ENCODE peak calls at places on chromosomes 4 and X, in ten cellular contexts. H is effector memory CD8-positive, alpha-beta T cell; I is HEK293T; Z is progenitor cell of endocrine pancreas; A is ELF-1; U is nephron progenitor cell; R is prostate gland; O is SW 1271; T is pulmonary artery endothelial cell; E is uterus. J is an unnamed sample.

GRCh38 chrX:71228063-71228642 is 5.1 kb downstream of the GJB1 start:
- DNase-seq in R (no peak), T (no peak), U (no peak), Z (no peak), H (no peak), A (no peak), I (no peak), O (no peak), E (no peak), J (no peak)

GRCh38 chr4:89744915-89745314 is 92.0 kb downstream of the SNCA start:
- DNase-seq in I (no peak), U (no peak), O (no peak), E (no peak), H (no peak), T (no peak), Z (no peak), A (no peak), R (no peak), J (no peak)

GRCh38 chr4:7614350-7614949 is 179.7 kb upstream of the PSAPL1 start:
- DNase-seq in I (no peak), U (no peak), A (no peak), H (no peak), Z (no peak), O (no peak), R (no peak), E (no peak), T (no peak), J (no peak)

GRCh38 chr4:71184195-71184781 is 154.5 kb upstream of the SLC4A4 start:
- DNase-seq in A (no peak), T (peak; percentile 17), R (peak; percentile 60), E (no peak), Z (no peak), U (peak; percentile 35), O (no peak), H (peak; percentile 47), I (peak; percentile 53), J (peak; percentile 45)

GRCh38 chrX:69317721-69318120 is 152.5 kb upstream of the PJA1 start:
- DNase-seq in T (no peak), U (no peak), E (no peak), I (no peak), H (no peak), R (no peak), Z (no peak), O (no peak), A (no peak), J (no peak)

GRCh38 chr4:113556382-113557134 is 205.0 kb downstream of the CAMK2D start:
- DNase-seq in A (no peak), U (no peak), O (no peak), I (no peak), R (no peak), Z (no peak), E (no peak), T (no peak), H (no peak), J (no peak)

GRCh38 chrX:111375747-111376146 is 36.2 kb downstream of the DCX start:
- DNase-seq in O (no peak), R (no peak), Z (no peak), T (no peak), A (no peak), I (peak; percentile 16), E (no peak), U (peak; percentile 25), H (no peak), J (no peak)

GRCh38 chr4:3483471-3483921 is 20.4 kb downstream of the DOK7 start:
- DNase-seq in U (no peak), T (no peak), A (no peak), H (no peak), Z (no peak), O (no peak), I (no peak), E (peak; percentile 42), R (no peak), J (no peak)

GRCh38 chr4:107755841-107756356 is 35.9 kb upstream of the PAPSS1 start:
- DNase-seq in Z (no peak), R (no peak), E (no peak), T (no peak), A (peak; percentile 10), O (no peak), H (no peak), I (no peak), U (no peak), J (no peak)

GRCh38 chr4:185110375-185110823 is 32.7 kb upstream of the SLC25A4 start:
- DNase-seq in U (no peak), H (no peak), A (no peak), O (no peak), T (no peak), Z (no peak), R (peak; percentile 59), E (no peak), I (no peak), J (no peak)

GRCh38 chr4:146255874-146256273 is 41.5 kb downstream of the REELD1 start:
- DNase-seq in Z (no peak), E (no peak), H (no peak), I (no peak), A (no peak), R (no peak), U (no peak), O (peak; percentile 2), T (no peak), J (no peak)

GRCh38 chrX:123184199-123184857 is at the start of gene GRIA3:
- DNase-seq in H (no peak), Z (no peak), E (no peak), U (peak; percentile 20), O (no peak), T (no peak), I (no peak), R (no peak), A (peak; percentile 45), J (no peak)

GRCh38 chrX:119692241-119693031 is 532 bp downstream of the SEPTIN6 start:
- DNase-seq in E (no peak), I (peak; percentile 57), Z (peak; percentile 17), R (peak; percentile 5), T (no peak), A (peak; percentile 69), O (no peak), U (peak; percentile 57), H (peak; percentile 51), J (no peak)

GRCh38 chr4:124743711-124744110 is 31.2 kb upstream of the ANKRD50 start:
- DNase-seq in A (no peak), I (no peak), H (no peak), T (no peak), Z (no peak), O (no peak), E (no peak), R (no peak), U (no peak), J (no peak)

GRCh38 chrX:41722816-41723215 is 1.2 kb upstream of the GPR82 start:
- DNase-seq in T (no peak), E (no peak), R (no peak), Z (no peak), A (no peak), O (no peak), I (no peak), H (no peak), U (no peak), J (no peak)

GRCh38 chr4:102616661-102617060 is 115.5 kb downstream of the NFKB1 start:
- DNase-seq in H (no peak), I (no peak), Z (no peak), R (no peak), A (no peak), E (no peak), O (no peak), U (no peak), T (no peak), J (no peak)

GRCh38 chr4:134365852-134366251 is 164.3 kb upstream of the PABPC4L start:
- DNase-seq in H (no peak), E (no peak), A (no peak), I (no peak), T (no peak), U (no peak), R (no peak), O (no peak), Z (no peak), J (no peak)

GRCh38 chr4:110287130-110287529 is 88.7 kb upstream of the ELOVL6 start:
- DNase-seq in E (no peak), T (no peak), H (no peak), A (no peak), I (no peak), R (no peak), Z (no peak), U (no peak), O (no peak), J (no peak)

GRCh38 chr4:26936284-26937065 is 75.8 kb downstream of the STIM2 start:
- DNase-seq in E (no peak), I (no peak), R (no peak), U (no peak), A (no peak), Z (no peak), H (no peak), O (no peak), T (no peak), J (no peak)

GRCh38 chr4:24781999-24782745 is 13.2 kb upstream of the SOD3 start:
- DNase-seq in T (no peak), R (peak; percentile 40), I (no peak), U (no peak), H (no peak), O (no peak), E (no peak), Z (no peak), A (no peak), J (no peak)

GRCh38 chrX:85111347-85111746 is 107.7 kb downstream of the APOOL start:
- DNase-seq in U (no peak), H (no peak), R (no peak), O (no peak), A (no peak), I (peak; percentile 9), T (no peak), Z (no peak), E (no peak), J (no peak)

GRCh38 chr4:176238157-176238608 is 30.8 kb downstream of the ASB5 start:
- DNase-seq in O (no peak), A (no peak), Z (no peak), U (no peak), T (peak; percentile 1), H (no peak), I (peak; percentile 15), R (peak; percentile 41), E (no peak), J (no peak)

GRCh38 chrX:119071381-119071780 is 1.4 kb upstream of the CT47C1 start:
- DNase-seq in U (no peak), A (no peak), O (no peak), Z (no peak), H (no peak), E (no peak), R (no peak), I (no peak), T (no peak), J (no peak)

GRCh38 chrX:135327299-135327698 is 18.0 kb downstream of the ETDC start:
- DNase-seq in R (no peak), O (no peak), Z (no peak), A (no peak), E (no peak), I (no peak), U (no peak), H (no peak), T (peak; percentile 4), J (no peak)

GRCh38 chr4:55173580-55173979 is 48.2 kb upstream of the KDR start:
- DNase-seq in I (no peak), H (no peak), T (no peak), R (no peak), E (no peak), Z (no peak), A (no peak), U (no peak), O (peak; percentile 0), J (no peak)

GRCh38 chrX:119266364-119266995 is 30.4 kb downstream of the PGRMC1 start:
- DNase-seq in A (peak; percentile 13), E (no peak), U (peak; percentile 21), T (no peak), Z (no peak), I (peak; percentile 65), O (no peak), H (peak; percentile 14), R (no peak), J (no peak)

GRCh38 chrX:145003443-145003842 is 243.9 kb upstream of the SPANXN1 start:
- DNase-seq in H (no peak), R (no peak), T (no peak), A (no peak), U (no peak), Z (no peak), O (no peak), I (no peak), E (no peak), J (no peak)

GRCh38 chrX:41386222-41386990 is 52.4 kb downstream of the DDX3X start:
- DNase-seq in A (no peak), I (no peak), H (no peak), U (no peak), O (no peak), Z (no peak), R (no peak), T (no peak), E (no peak), J (no peak)

J was measured in memory B cell.